ENCODE peak calls at places on chromosomes 13 and 19, in six cellular contexts. M is GM12878, W is IMR-90, X is H1, Z is K562, K is HCT116. Q is an unnamed sample.

GRCh38 chr13:59901191-59901590 is 262.5 kb downstream of the DIAPH3 start:
- DNase-seq in M (no peak), W (no peak), X (no peak), Z (no peak), K (no peak), Q (no peak)

GRCh38 chr13:100809856-100810255 is 135.3 kb upstream of the TMTC4 start:
- DNase-seq in M (no peak), W (no peak), X (no peak), Z (no peak), K (no peak), Q (no peak)

GRCh38 chr19:18438331-18439024 is 545 bp upstream of the ISYNA1 start:
- DNase-seq in M (no peak), W (no peak), X (no peak), Z (peak; percentile 91), K (no peak), Q (peak; percentile 24)

GRCh38 chr13:50370303-50370950 is 355.2 kb downstream of the KCNRG start:
- DNase-seq in M (peak; percentile 38), W (no peak), X (no peak), Z (no peak), K (no peak), Q (no peak)

GRCh38 chr13:23348270-23349126 is 85.0 kb downstream of the SACS start:
- DNase-seq in M (no peak), W (no peak), X (no peak), Z (no peak), K (no peak), Q (no peak)

GRCh38 chr19:18940791-18941627 is at the start of gene HOMER3:
- DNase-seq in M (no peak), W (peak; percentile 39), X (no peak), Z (peak; percentile 85), K (no peak), Q (peak; percentile 20)

GRCh38 chr19:49861127-49861526 is 6.2 kb downstream of the PNKP start:
- DNase-seq in M (no peak), W (no peak), X (no peak), Z (no peak), K (no peak), Q (no peak)

GRCh38 chr19:46604781-46605355 is 3.7 kb downstream of the CALM3 start:
- DNase-seq in M (no peak), W (no peak), X (no peak), Z (no peak), K (no peak), Q (no peak)

GRCh38 chr19:35400773-35401100 is 29.9 kb downstream of the GPR42 start:
- DNase-seq in M (no peak), W (no peak), X (no peak), Z (no peak), K (no peak), Q (no peak)

GRCh38 chr19:13172335-13173128 is 22.3 kb downstream of the IER2 start:
- DNase-seq in M (no peak), W (peak; percentile 83), X (no peak), Z (peak; percentile 78), K (no peak), Q (peak; percentile 83)
- H2AFZ ChIP-seq in M (no peak overlapping the region), W (peak overlapping the region; percentile 71), X (no peak overlapping the region), Z (peak overlapping the region; percentile 54), K (no peak overlapping the region), Q (peak overlapping the region; percentile 59)

GRCh38 chr13:111269508-111269907 is 50.9 kb upstream of the TEX29 start:
- DNase-seq in M (no peak), W (no peak), X (no peak), Z (no peak), K (no peak), Q (no peak)
- TF ChIP-seq POLR2A in M (no peak), W (no peak), X (no peak), Z (no peak), K (no peak), Q (no peak)

GRCh38 chr13:112603641-112604220 is 15.8 kb upstream of the TUBGCP3 start:
- DNase-seq in M (no peak), W (peak; percentile 31), X (no peak), Z (no peak), K (no peak), Q (peak; percentile 56)

GRCh38 chr13:112606125-112607001 is 18.4 kb upstream of the TUBGCP3 start:
- DNase-seq in M (no peak), W (peak; percentile 78), X (peak; percentile 57), Z (peak; percentile 88), K (peak; percentile 65), Q (peak; percentile 88)

GRCh38 chr13:112608212-112608611 is 20.3 kb upstream of the TUBGCP3 start:
- DNase-seq in M (no peak), W (no peak), X (no peak), Z (no peak), K (no peak), Q (no peak)

GRCh38 chr13:112601351-112601750 is 13.4 kb upstream of the TUBGCP3 start:
- DNase-seq in M (no peak), W (no peak), X (no peak), Z (no peak), K (no peak), Q (no peak)

GRCh38 chr13:112605531-112605990 is 17.6 kb upstream of the TUBGCP3 start:
- DNase-seq in M (no peak), W (no peak), X (no peak), Z (no peak), K (no peak), Q (no peak)
- H2AFZ ChIP-seq in M (no peak overlapping the region), W (peak overlapping the region; percentile 59), X (peak overlapping the region; percentile 77), Z (peak overlapping the region; percentile 94), K (peak overlapping the region; percentile 96), Q (peak overlapping the region; percentile 94)

GRCh38 chr19:36605101-36605838 is at the start of gene ZNF382:
- DNase-seq in M (peak; percentile 17), W (peak; percentile 41), X (no peak), Z (no peak), K (no peak), Q (peak; percentile 60)
- TF ChIP-seq POLR2A in M (peak; percentile 83), W (no peak), X (no peak), Z (no peak), K (no peak), Q (peak; percentile 25)

GRCh38 chr13:32266130-32266529 is 49.0 kb downstream of the ZAR1L start:
- DNase-seq in M (no peak), W (no peak), X (no peak), Z (no peak), K (no peak), Q (no peak)

GRCh38 chr13:32267836-32268439 is 47.2 kb downstream of the ZAR1L start:
- DNase-seq in M (no peak), W (no peak), X (peak; percentile 65), Z (peak; percentile 12), K (peak; percentile 51), Q (peak; percentile 47)

GRCh38 chr13:32264407-32264806 is 50.8 kb downstream of the ZAR1L start:
- DNase-seq in M (no peak), W (peak; percentile 55), X (no peak), Z (no peak), K (no peak), Q (peak; percentile 98)

GRCh38 chr13:32262619-32263018 is 52.5 kb downstream of the ZAR1L start:
- DNase-seq in M (no peak), W (no peak), X (no peak), Z (no peak), K (no peak), Q (peak; percentile 35)

GRCh38 chr13:32265726-32266125 is 49.4 kb downstream of the ZAR1L start:
- DNase-seq in M (no peak), W (no peak), X (no peak), Z (no peak), K (no peak), Q (peak; percentile 30)
- H2AFZ ChIP-seq in M (no peak overlapping the region), W (no peak overlapping the region), X (no peak overlapping the region), Z (no peak overlapping the region), K (no peak overlapping the region), Q (no peak overlapping the region)

DNA sequence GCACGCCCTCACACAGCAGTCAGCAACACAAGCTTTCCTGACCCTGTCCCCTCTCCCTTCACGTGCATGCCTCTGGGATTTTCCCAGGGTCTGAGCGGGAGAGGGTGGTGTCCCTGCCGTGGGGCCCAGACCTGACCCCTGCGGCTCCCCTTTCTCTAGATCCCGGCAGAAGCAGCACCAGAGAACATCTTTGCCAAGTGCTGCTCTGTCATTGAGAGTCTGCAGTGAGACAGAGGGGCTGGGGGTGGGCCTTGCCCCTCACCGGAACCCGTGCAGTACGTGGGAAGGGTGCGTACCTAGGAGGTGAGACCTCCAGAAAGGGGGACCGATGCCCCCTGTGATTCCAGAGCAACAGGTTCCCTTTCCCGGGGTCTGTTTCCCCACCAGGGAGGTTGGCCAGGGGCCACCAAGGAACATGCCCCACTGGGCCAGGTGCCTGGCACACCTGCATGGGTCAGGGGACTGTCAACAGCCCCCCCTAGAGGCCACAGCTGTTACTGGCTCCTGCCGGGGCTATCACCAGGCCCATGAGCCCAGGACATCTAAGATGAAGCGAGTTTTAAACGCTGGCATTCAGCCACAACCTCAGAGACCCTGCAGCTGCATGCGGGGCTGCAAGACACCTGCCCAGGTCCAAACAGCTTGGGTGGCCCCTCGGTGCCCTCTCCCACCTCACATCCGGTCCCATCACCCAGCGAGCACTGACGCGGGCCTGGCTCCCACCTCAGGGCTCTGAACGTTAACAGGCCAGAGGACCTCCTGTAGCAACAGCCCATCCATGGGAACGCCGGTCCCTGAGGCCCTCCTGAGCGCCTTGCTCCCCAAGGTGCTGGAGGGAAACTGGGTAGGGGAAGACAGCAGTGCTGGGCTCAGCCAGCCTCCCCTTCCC is 12.3 kb downstream of the KHSRP start:
- DNase-seq in M (no peak), W (no peak), X (peak; percentile 57), Z (peak; percentile 65), K (peak; percentile 31), Q (no peak)
- TF ChIP-seq POLR2A in M (peak; percentile 64), W (no peak), X (peak; percentile 75), Z (peak; percentile 76), K (no peak), Q (peak; percentile 14)

GRCh38 chr13:26048745-26049144 is 3.1 kb downstream of the SHISA2 start:
- DNase-seq in M (no peak), W (no peak), X (no peak), Z (no peak), K (no peak), Q (no peak)
- H2AFZ ChIP-seq in M (no peak overlapping the region), W (no peak overlapping the region), X (no peak overlapping the region), Z (no peak overlapping the region), K (no peak overlapping the region), Q (no peak overlapping the region)

Q was measured in endothelial cell of umbilical vein.